ENCODE peak calls at places on chromosomes 5 and 9, in four cellular contexts. One of them, this sample, is unnamed.

GRCh38 chr9:89678394-89679005 is 73.7 kb downstream of the GADD45G start:
- DNase-seq in stimulated activated CD4-positive, alpha-beta T cell treated with anti-CD3 and anti-CD28 coated beads, Interleukin-1b, Interleukin-23, amount 100 ng/mL, for 1 hour: no peak
- DNase-seq in NCI-H460: no peak
- DNase-seq in NCI-H2107: peak
- DNase-seq in this sample: no peak

GRCh38 chr9:7377489-7377888 is 422.1 kb downstream of the DMAC1 start:
- DNase-seq in stimulated activated CD4-positive, alpha-beta T cell treated with anti-CD3 and anti-CD28 coated beads, Interleukin-1b, Interleukin-23, amount 100 ng/mL, for 1 hour: no peak
- DNase-seq in NCI-H2107: no peak
- DNase-seq in NCI-H460: no peak
- DNase-seq in this sample: no peak

GRCh38 chr5:154309805-154310204 is 119.3 kb downstream of the GALNT10 start:
- DNase-seq in NCI-H460: no peak
- DNase-seq in NCI-H2107: no peak
- DNase-seq in stimulated activated CD4-positive, alpha-beta T cell treated with anti-CD3 and anti-CD28 coated beads, Interleukin-1b, Interleukin-23, amount 100 ng/mL, for 1 hour: no peak
- DNase-seq in this sample: no peak

GRCh38 chr5:77630246-77631165 is 8.0 kb downstream of the OTP start:
- DNase-seq in NCI-H460: peak
- DNase-seq in NCI-H2107: no peak
- DNase-seq in stimulated activated CD4-positive, alpha-beta T cell treated with anti-CD3 and anti-CD28 coated beads, Interleukin-1b, Interleukin-23, amount 100 ng/mL, for 1 hour: no peak
- DNase-seq in this sample: no peak

GRCh38 chr5:14410942-14411258 is 170.7 kb upstream of the OTULINL start:
- DNase-seq in NCI-H2107: no peak
- DNase-seq in NCI-H460: no peak
- DNase-seq in stimulated activated CD4-positive, alpha-beta T cell treated with anti-CD3 and anti-CD28 coated beads, Interleukin-1b, Interleukin-23, amount 100 ng/mL, for 1 hour: no peak
- DNase-seq in this sample: no peak

GRCh38 chr5:39584921-39585320 is 160.1 kb upstream of the DAB2 start:
- DNase-seq in NCI-H2107: no peak
- DNase-seq in stimulated activated CD4-positive, alpha-beta T cell treated with anti-CD3 and anti-CD28 coated beads, Interleukin-1b, Interleukin-23, amount 100 ng/mL, for 1 hour: no peak
- DNase-seq in NCI-H460: no peak
- DNase-seq in this sample: no peak

GRCh38 chr5:15441433-15442182 is 58.4 kb upstream of the FBXL7 start:
- DNase-seq in NCI-H2107: no peak
- DNase-seq in stimulated activated CD4-positive, alpha-beta T cell treated with anti-CD3 and anti-CD28 coated beads, Interleukin-1b, Interleukin-23, amount 100 ng/mL, for 1 hour: no peak
- DNase-seq in NCI-H460: no peak
- DNase-seq in this sample: no peak

GRCh38 chr5:178667109-178667508 is 40.3 kb upstream of the CLK4 start:
- DNase-seq in NCI-H460: no peak
- DNase-seq in NCI-H2107: no peak
- DNase-seq in stimulated activated CD4-positive, alpha-beta T cell treated with anti-CD3 and anti-CD28 coated beads, Interleukin-1b, Interleukin-23, amount 100 ng/mL, for 1 hour: no peak
- DNase-seq in this sample: no peak

GRCh38 chr5:107805819-107806218 is 135.1 kb upstream of the EFNA5 start:
- DNase-seq in NCI-H2107: peak
- DNase-seq in NCI-H460: no peak
- DNase-seq in stimulated activated CD4-positive, alpha-beta T cell treated with anti-CD3 and anti-CD28 coated beads, Interleukin-1b, Interleukin-23, amount 100 ng/mL, for 1 hour: no peak
- DNase-seq in this sample: no peak

GRCh38 chr5:128965011-128965637 is at the start of gene SLC27A6:
- DNase-seq in NCI-H460: no peak
- DNase-seq in stimulated activated CD4-positive, alpha-beta T cell treated with anti-CD3 and anti-CD28 coated beads, Interleukin-1b, Interleukin-23, amount 100 ng/mL, for 1 hour: no peak
- DNase-seq in NCI-H2107: no peak
- DNase-seq in this sample: no peak

GRCh38 chr5:124742983-124743533 is 3.4 kb downstream of the ZNF608 start:
- DNase-seq in NCI-H2107: no peak
- DNase-seq in stimulated activated CD4-positive, alpha-beta T cell treated with anti-CD3 and anti-CD28 coated beads, Interleukin-1b, Interleukin-23, amount 100 ng/mL, for 1 hour: no peak
- DNase-seq in NCI-H460: no peak
- DNase-seq in this sample: no peak

This sample was measured in stimulated activated CD8-positive, alpha-beta memory T cell treated with anti-CD3 and anti-CD28 coated beads, Interleukin-4, amount 100 ng/mL, for 4 hours.